ENCODE peak calls at places on chromosomes 12 and 14, in nine cellular contexts. One of them, this sample, is unnamed.

GRCh38 chr14:65079788-65080187 is 22.5 kb downstream of the MAX start:
- DNase-seq in glutamatergic neuron: no peak
- DNase-seq in psoas muscle: no peak
- DNase-seq in left lung: no peak
- DNase-seq in GM13976: no peak
- DNase-seq in astrocyte of the spinal cord: no peak
- DNase-seq in AG10803: no peak
- DNase-seq in AG09319: no peak
- DNase-seq in IMR-90: no peak
- DNase-seq in this sample: no peak

GRCh38 chr12:6758511-6758910 is 5.6 kb upstream of the MLF2 start:
- DNase-seq in glutamatergic neuron: peak
- DNase-seq in psoas muscle: no peak
- DNase-seq in left lung: no peak
- DNase-seq in GM13976: no peak
- DNase-seq in astrocyte of the spinal cord: no peak
- DNase-seq in AG10803: no peak
- DNase-seq in AG09319: no peak
- DNase-seq in IMR-90: no peak
- DNase-seq in this sample: peak

GRCh38 chr12:27542628-27543027 is 18.6 kb downstream of the PPFIBP1 start:
- DNase-seq in glutamatergic neuron: no peak
- DNase-seq in psoas muscle: no peak
- DNase-seq in left lung: no peak
- DNase-seq in GM13976: no peak
- DNase-seq in astrocyte of the spinal cord: peak
- DNase-seq in AG10803: peak
- DNase-seq in AG09319: no peak
- DNase-seq in IMR-90: peak
- DNase-seq in this sample: no peak

GRCh38 chr12:107515446-107515958 is 170.1 kb upstream of the PWP1 start:
- DNase-seq in glutamatergic neuron: no peak
- DNase-seq in psoas muscle: peak
- DNase-seq in left lung: no peak
- DNase-seq in GM13976: no peak
- DNase-seq in astrocyte of the spinal cord: peak
- DNase-seq in AG10803: peak
- DNase-seq in AG09319: peak
- DNase-seq in IMR-90: peak
- DNase-seq in this sample: peak

GRCh38 chr12:107165581-107165980 is 72.2 kb upstream of the CRY1 start:
- DNase-seq in glutamatergic neuron: no peak
- DNase-seq in psoas muscle: no peak
- DNase-seq in left lung: no peak
- DNase-seq in GM13976: no peak
- DNase-seq in astrocyte of the spinal cord: no peak
- DNase-seq in AG10803: no peak
- DNase-seq in AG09319: no peak
- DNase-seq in IMR-90: no peak
- DNase-seq in this sample: no peak

GRCh38 chr14:96410119-96410518 is 18.2 kb downstream of the AK7 start:
- DNase-seq in glutamatergic neuron: no peak
- DNase-seq in psoas muscle: no peak
- DNase-seq in left lung: no peak
- DNase-seq in GM13976: no peak
- DNase-seq in astrocyte of the spinal cord: peak
- DNase-seq in AG10803: no peak
- DNase-seq in AG09319: no peak
- DNase-seq in IMR-90: no peak
- DNase-seq in this sample: no peak

GRCh38 chr12:121964813-121965643 is 46.6 kb downstream of the CFAP251 start:
- DNase-seq in glutamatergic neuron: no peak
- DNase-seq in psoas muscle: no peak
- DNase-seq in left lung: no peak
- DNase-seq in GM13976: no peak
- DNase-seq in astrocyte of the spinal cord: peak
- DNase-seq in AG10803: peak
- DNase-seq in AG09319: no peak
- DNase-seq in IMR-90: peak
- DNase-seq in this sample: no peak

GRCh38 chr14:70073924-70074566 is 114.7 kb downstream of the SLC8A3 start:
- DNase-seq in glutamatergic neuron: peak
- DNase-seq in psoas muscle: peak
- DNase-seq in left lung: peak
- DNase-seq in GM13976: peak
- DNase-seq in astrocyte of the spinal cord: peak
- DNase-seq in AG10803: peak
- DNase-seq in AG09319: peak
- DNase-seq in IMR-90: peak
- DNase-seq in this sample: peak

GRCh38 chr14:35600253-35600652 is 66.3 kb downstream of the INSM2 start:
- DNase-seq in glutamatergic neuron: no peak
- DNase-seq in psoas muscle: no peak
- DNase-seq in left lung: no peak
- DNase-seq in GM13976: no peak
- DNase-seq in astrocyte of the spinal cord: no peak
- DNase-seq in AG10803: no peak
- DNase-seq in AG09319: no peak
- DNase-seq in IMR-90: no peak
- DNase-seq in this sample: no peak

GRCh38 chr12:44246481-44247105 is 410.7 kb downstream of the TMEM117 start:
- DNase-seq in glutamatergic neuron: no peak
- DNase-seq in psoas muscle: no peak
- DNase-seq in left lung: no peak
- DNase-seq in GM13976: no peak
- DNase-seq in astrocyte of the spinal cord: peak
- DNase-seq in AG10803: peak
- DNase-seq in AG09319: no peak
- DNase-seq in IMR-90: peak
- DNase-seq in this sample: no peak

GRCh38 chr12:49342914-49343731 is 3.6 kb upstream of the DNAJC22 start:
- DNase-seq in glutamatergic neuron: peak
- DNase-seq in psoas muscle: no peak
- DNase-seq in left lung: no peak
- DNase-seq in GM13976: peak
- DNase-seq in astrocyte of the spinal cord: no peak
- DNase-seq in AG10803: no peak
- DNase-seq in AG09319: no peak
- DNase-seq in IMR-90: no peak
- DNase-seq in this sample: peak

GRCh38 chr12:22518067-22518719 is 26.1 kb downstream of the C2CD5 start:
- DNase-seq in glutamatergic neuron: no peak
- DNase-seq in psoas muscle: no peak
- DNase-seq in left lung: no peak
- DNase-seq in GM13976: no peak
- DNase-seq in astrocyte of the spinal cord: peak
- DNase-seq in AG10803: no peak
- DNase-seq in AG09319: no peak
- DNase-seq in IMR-90: peak
- DNase-seq in this sample: no peak

GRCh38 chr12:125340791-125341190 is 275.6 kb downstream of the AACS start:
- DNase-seq in glutamatergic neuron: no peak
- DNase-seq in psoas muscle: no peak
- DNase-seq in left lung: no peak
- DNase-seq in GM13976: no peak
- DNase-seq in astrocyte of the spinal cord: peak
- DNase-seq in AG10803: peak
- DNase-seq in AG09319: peak
- DNase-seq in IMR-90: peak
- DNase-seq in this sample: no peak

GRCh38 chr12:125343649-125344048 is 278.4 kb downstream of the AACS start:
- DNase-seq in glutamatergic neuron: no peak
- DNase-seq in psoas muscle: no peak
- DNase-seq in left lung: no peak
- DNase-seq in GM13976: no peak
- DNase-seq in astrocyte of the spinal cord: no peak
- DNase-seq in AG10803: no peak
- DNase-seq in AG09319: no peak
- DNase-seq in IMR-90: no peak
- DNase-seq in this sample: no peak

GRCh38 chr12:125351788-125352187 is 286.6 kb downstream of the AACS start:
- DNase-seq in glutamatergic neuron: no peak
- DNase-seq in psoas muscle: no peak
- DNase-seq in left lung: no peak
- DNase-seq in GM13976: no peak
- DNase-seq in astrocyte of the spinal cord: no peak
- DNase-seq in AG10803: no peak
- DNase-seq in AG09319: no peak
- DNase-seq in IMR-90: no peak
- DNase-seq in this sample: no peak

GRCh38 chr12:125341422-125341821 is 276.2 kb downstream of the AACS start:
- DNase-seq in glutamatergic neuron: no peak
- DNase-seq in psoas muscle: no peak
- DNase-seq in left lung: no peak
- DNase-seq in GM13976: no peak
- DNase-seq in astrocyte of the spinal cord: no peak
- DNase-seq in AG10803: no peak
- DNase-seq in AG09319: no peak
- DNase-seq in IMR-90: no peak
- DNase-seq in this sample: no peak

DNA sequence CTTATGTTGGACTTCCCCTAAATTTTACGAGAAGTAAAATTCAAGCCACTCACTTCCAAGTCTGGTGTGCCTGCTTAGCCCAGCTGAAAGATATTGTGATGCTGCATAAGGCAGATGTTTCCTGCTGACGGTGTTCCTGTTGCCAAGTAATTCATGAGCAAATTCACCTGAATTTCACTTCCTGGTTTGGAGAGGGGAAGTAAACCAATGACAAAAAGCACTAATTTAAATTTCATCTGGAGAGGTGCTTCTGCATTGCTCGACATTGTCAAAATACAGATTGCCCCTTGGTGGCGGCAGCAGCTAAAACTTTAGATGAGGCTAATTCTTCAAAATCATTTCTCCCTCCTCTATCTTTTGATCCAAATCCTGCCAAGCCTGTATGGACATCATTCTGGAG is 281.1 kb downstream of the AACS start:
- DNase-seq in glutamatergic neuron: no peak
- DNase-seq in psoas muscle: no peak
- DNase-seq in left lung: no peak
- DNase-seq in GM13976: no peak
- DNase-seq in astrocyte of the spinal cord: no peak
- DNase-seq in AG10803: no peak
- DNase-seq in AG09319: no peak
- DNase-seq in IMR-90: no peak
- DNase-seq in this sample: no peak
- TF ChIP-seq CTCF in glutamatergic neuron: no peak
- TF ChIP-seq CTCF in psoas muscle: no peak
- TF ChIP-seq CTCF in left lung: no peak
- TF ChIP-seq CTCF in GM13976: peak
- TF ChIP-seq CTCF in astrocyte of the spinal cord: no peak
- TF ChIP-seq CTCF in AG10803: no peak
- TF ChIP-seq CTCF in AG09319: no peak
- TF ChIP-seq CTCF in IMR-90: no peak
- TF ChIP-seq CTCF in this sample: no peak

DNA sequence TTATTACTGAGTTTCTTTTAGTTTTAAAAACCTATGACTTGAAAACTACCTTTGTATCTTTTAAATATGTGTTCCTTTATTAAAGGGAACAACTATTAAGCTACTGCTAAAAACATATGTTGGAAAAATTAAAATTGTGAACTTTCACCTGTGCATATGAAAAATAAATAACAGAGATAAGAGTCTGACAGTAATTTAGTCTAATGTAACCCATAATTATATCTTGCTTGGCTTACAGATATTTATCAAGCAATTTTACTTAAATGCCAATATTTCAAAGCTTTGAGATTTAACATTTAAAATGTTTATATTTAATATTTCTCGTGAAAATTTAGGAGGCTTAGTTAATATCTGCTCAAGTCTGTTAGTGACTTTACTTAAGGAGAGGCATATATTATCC is 309.8 kb downstream of the CCER1 start:
- DNase-seq in glutamatergic neuron: no peak
- DNase-seq in psoas muscle: no peak
- DNase-seq in left lung: no peak
- DNase-seq in GM13976: no peak
- DNase-seq in astrocyte of the spinal cord: no peak
- DNase-seq in AG10803: no peak
- DNase-seq in AG09319: no peak
- DNase-seq in IMR-90: no peak
- DNase-seq in this sample: no peak
- TF ChIP-seq CTCF in glutamatergic neuron: no peak
- TF ChIP-seq CTCF in psoas muscle: no peak
- TF ChIP-seq CTCF in left lung: no peak
- TF ChIP-seq CTCF in GM13976: no peak
- TF ChIP-seq CTCF in astrocyte of the spinal cord: no peak
- TF ChIP-seq CTCF in AG10803: no peak
- TF ChIP-seq CTCF in AG09319: no peak
- TF ChIP-seq CTCF in IMR-90: no peak
- TF ChIP-seq CTCF in this sample: no peak

GRCh38 chr12:650983-651382 is 12.3 kb downstream of the NINJ2 start:
- DNase-seq in glutamatergic neuron: no peak
- DNase-seq in psoas muscle: no peak
- DNase-seq in left lung: no peak
- DNase-seq in GM13976: no peak
- DNase-seq in astrocyte of the spinal cord: no peak
- DNase-seq in AG10803: no peak
- DNase-seq in AG09319: no peak
- DNase-seq in IMR-90: no peak
- DNase-seq in this sample: no peak
- TF ChIP-seq CTCF in glutamatergic neuron: no peak
- TF ChIP-seq CTCF in psoas muscle: peak
- TF ChIP-seq CTCF in left lung: no peak
- TF ChIP-seq CTCF in GM13976: no peak
- TF ChIP-seq CTCF in astrocyte of the spinal cord: peak
- TF ChIP-seq CTCF in AG10803: no peak
- TF ChIP-seq CTCF in AG09319: no peak
- TF ChIP-seq CTCF in IMR-90: no peak
- TF ChIP-seq CTCF in this sample: no peak

GRCh38 chr14:102295301-102295700 is 9.7 kb downstream of the MOK start:
- DNase-seq in glutamatergic neuron: no peak
- DNase-seq in psoas muscle: no peak
- DNase-seq in left lung: no peak
- DNase-seq in GM13976: no peak
- DNase-seq in astrocyte of the spinal cord: peak
- DNase-seq in AG10803: peak
- DNase-seq in AG09319: no peak
- DNase-seq in IMR-90: peak
- DNase-seq in this sample: no peak
- TF ChIP-seq CTCF in glutamatergic neuron: no peak
- TF ChIP-seq CTCF in psoas muscle: no peak
- TF ChIP-seq CTCF in left lung: no peak
- TF ChIP-seq CTCF in GM13976: no peak
- TF ChIP-seq CTCF in astrocyte of the spinal cord: peak
- TF ChIP-seq CTCF in AG10803: peak
- TF ChIP-seq CTCF in AG09319: peak
- TF ChIP-seq CTCF in IMR-90: peak
- TF ChIP-seq CTCF in this sample: no peak

GRCh38 chr12:86551146-86551571 is 295.0 kb upstream of the MGAT4C start:
- DNase-seq in glutamatergic neuron: no peak
- DNase-seq in psoas muscle: peak
- DNase-seq in left lung: no peak
- DNase-seq in GM13976: no peak
- DNase-seq in astrocyte of the spinal cord: no peak
- DNase-seq in AG10803: no peak
- DNase-seq in AG09319: no peak
- DNase-seq in IMR-90: no peak
- DNase-seq in this sample: no peak
- TF ChIP-seq CTCF in glutamatergic neuron: no peak
- TF ChIP-seq CTCF in psoas muscle: no peak
- TF ChIP-seq CTCF in left lung: no peak
- TF ChIP-seq CTCF in GM13976: no peak
- TF ChIP-seq CTCF in astrocyte of the spinal cord: no peak
- TF ChIP-seq CTCF in AG10803: no peak
- TF ChIP-seq CTCF in AG09319: no peak
- TF ChIP-seq CTCF in IMR-90: no peak
- TF ChIP-seq CTCF in this sample: no peak